ENCODE peak calls at places on chromosomes 11 and 22, in ten cellular contexts. One of them, this sample, is unnamed.
A peak's percentile ranks its signal among the peaks of the same experiment; 100 is the strongest.

GRCh38 chr11:95115597-95115996 is 26.0 kb downstream of the ENDOD1 start:
- DNase-seq in OCI-LY7: no peak
- DNase-seq in cardiac fibroblast: no peak
- DNase-seq in kidney: no peak
- DNase-seq in left ventricle myocardium inferior: no peak
- DNase-seq in cardiac muscle cell: no peak
- DNase-seq in pancreas: no peak
- DNase-seq in AG09309: no peak
- DNase-seq in AG04449: no peak
- DNase-seq in colonic mucosa: no peak
- DNase-seq in this sample: no peak

GRCh38 chr22:33022231-33022630 is 36.0 kb downstream of the SYN3 start:
- DNase-seq in AG04449: no peak
- DNase-seq in OCI-LY7: peak; percentile 74
- DNase-seq in colonic mucosa: no peak
- DNase-seq in cardiac muscle cell: no peak
- DNase-seq in AG09309: no peak
- DNase-seq in cardiac fibroblast: no peak
- DNase-seq in pancreas: no peak
- DNase-seq in left ventricle myocardium inferior: no peak
- DNase-seq in kidney: no peak
- DNase-seq in this sample: no peak

GRCh38 chr11:74459584-74459983 is 7.8 kb downstream of the KCNE3 start:
- DNase-seq in AG09309: no peak
- DNase-seq in OCI-LY7: no peak
- DNase-seq in colonic mucosa: no peak
- DNase-seq in AG04449: no peak
- DNase-seq in kidney: no peak
- DNase-seq in pancreas: no peak
- DNase-seq in cardiac muscle cell: peak; percentile 34
- DNase-seq in left ventricle myocardium inferior: no peak
- DNase-seq in cardiac fibroblast: no peak
- DNase-seq in this sample: no peak

GRCh38 chr11:113873241-113873626 is 2.1 kb downstream of the USP28 start:
- DNase-seq in cardiac fibroblast: peak; percentile 19
- DNase-seq in AG04449: no peak
- DNase-seq in left ventricle myocardium inferior: peak; percentile 42
- DNase-seq in kidney: no peak
- DNase-seq in cardiac muscle cell: peak; percentile 13
- DNase-seq in pancreas: no peak
- DNase-seq in AG09309: no peak
- DNase-seq in OCI-LY7: no peak
- DNase-seq in colonic mucosa: no peak
- DNase-seq in this sample: no peak

GRCh38 chr11:63909621-63910506 is 7.1 kb downstream of the RCOR2 start:
- DNase-seq in cardiac muscle cell: no peak
- DNase-seq in pancreas: no peak
- DNase-seq in AG04449: no peak
- DNase-seq in kidney: no peak
- DNase-seq in colonic mucosa: no peak
- DNase-seq in cardiac fibroblast: no peak
- DNase-seq in AG09309: no peak
- DNase-seq in OCI-LY7: no peak
- DNase-seq in left ventricle myocardium inferior: no peak
- DNase-seq in this sample: no peak

GRCh38 chr11:36273110-36273509 is 16.1 kb downstream of the COMMD9 start:
- DNase-seq in left ventricle myocardium inferior: no peak
- DNase-seq in kidney: no peak
- DNase-seq in pancreas: no peak
- DNase-seq in AG09309: no peak
- DNase-seq in colonic mucosa: peak; percentile 3
- DNase-seq in AG04449: no peak
- DNase-seq in cardiac fibroblast: no peak
- DNase-seq in OCI-LY7: no peak
- DNase-seq in cardiac muscle cell: no peak
- DNase-seq in this sample: no peak

GRCh38 chr11:94968334-94968958 is 4.9 kb downstream of the CWC15 start:
- DNase-seq in cardiac muscle cell: peak; percentile 62
- DNase-seq in cardiac fibroblast: peak; percentile 70
- DNase-seq in pancreas: no peak
- DNase-seq in AG04449: no peak
- DNase-seq in AG09309: no peak
- DNase-seq in left ventricle myocardium inferior: no peak
- DNase-seq in OCI-LY7: peak; percentile 20
- DNase-seq in colonic mucosa: no peak
- DNase-seq in kidney: no peak
- DNase-seq in this sample: peak; percentile 19

GRCh38 chr11:65103476-65103875 is 7.5 kb downstream of the VPS51 start:
- DNase-seq in AG04449: no peak
- DNase-seq in cardiac muscle cell: no peak
- DNase-seq in colonic mucosa: no peak
- DNase-seq in kidney: no peak
- DNase-seq in left ventricle myocardium inferior: no peak
- DNase-seq in pancreas: no peak
- DNase-seq in cardiac fibroblast: no peak
- DNase-seq in AG09309: no peak
- DNase-seq in OCI-LY7: no peak
- DNase-seq in this sample: no peak

GRCh38 chr11:109309153-109309552 is 112.8 kb upstream of the C11orf87 start:
- DNase-seq in AG04449: no peak
- DNase-seq in cardiac muscle cell: peak; percentile 82
- DNase-seq in colonic mucosa: no peak
- DNase-seq in pancreas: no peak
- DNase-seq in AG09309: no peak
- DNase-seq in OCI-LY7: no peak
- DNase-seq in left ventricle myocardium inferior: no peak
- DNase-seq in cardiac fibroblast: peak; percentile 59
- DNase-seq in kidney: no peak
- DNase-seq in this sample: peak; percentile 55

GRCh38 chr11:17382046-17382728 is 6.3 kb downstream of the KCNJ11 start:
- DNase-seq in AG04449: no peak
- DNase-seq in cardiac fibroblast: no peak
- DNase-seq in OCI-LY7: no peak
- DNase-seq in pancreas: no peak
- DNase-seq in cardiac muscle cell: no peak
- DNase-seq in left ventricle myocardium inferior: no peak
- DNase-seq in kidney: no peak
- DNase-seq in AG09309: no peak
- DNase-seq in colonic mucosa: no peak
- DNase-seq in this sample: no peak

GRCh38 chr11:134120143-134120850 is 51.4 kb downstream of the JAM3 start:
- DNase-seq in AG04449: peak; percentile 64
- DNase-seq in pancreas: no peak
- DNase-seq in AG09309: peak; percentile 86
- DNase-seq in colonic mucosa: peak; percentile 23
- DNase-seq in kidney: peak; percentile 78
- DNase-seq in cardiac muscle cell: peak; percentile 94
- DNase-seq in left ventricle myocardium inferior: peak; percentile 53
- DNase-seq in OCI-LY7: no peak
- DNase-seq in cardiac fibroblast: peak; percentile 94
- DNase-seq in this sample: peak; percentile 91

GRCh38 chr11:119676461-119677020 is 52.5 kb downstream of the NECTIN1 start:
- DNase-seq in OCI-LY7: no peak
- DNase-seq in kidney: no peak
- DNase-seq in AG04449: no peak
- DNase-seq in left ventricle myocardium inferior: no peak
- DNase-seq in cardiac fibroblast: peak; percentile 21
- DNase-seq in pancreas: no peak
- DNase-seq in cardiac muscle cell: peak; percentile 19
- DNase-seq in colonic mucosa: no peak
- DNase-seq in AG09309: no peak
- DNase-seq in this sample: no peak

GRCh38 chr22:29309332-29310064 is 3.0 kb downstream of the GAS2L1 start:
- DNase-seq in colonic mucosa: peak; percentile 62
- DNase-seq in AG04449: no peak
- DNase-seq in cardiac fibroblast: no peak
- DNase-seq in kidney: peak; percentile 83
- DNase-seq in cardiac muscle cell: no peak
- DNase-seq in pancreas: peak; percentile 66
- DNase-seq in OCI-LY7: no peak
- DNase-seq in AG09309: no peak
- DNase-seq in left ventricle myocardium inferior: peak; percentile 74
- DNase-seq in this sample: no peak

GRCh38 chr22:47125603-47126002 is 363.2 kb downstream of the TBC1D22A start:
- DNase-seq in AG09309: no peak
- DNase-seq in cardiac muscle cell: peak; percentile 15
- DNase-seq in cardiac fibroblast: peak; percentile 13
- DNase-seq in OCI-LY7: peak; percentile 34
- DNase-seq in AG04449: no peak
- DNase-seq in kidney: no peak
- DNase-seq in colonic mucosa: no peak
- DNase-seq in left ventricle myocardium inferior: no peak
- DNase-seq in pancreas: no peak
- DNase-seq in this sample: no peak

GRCh38 chr11:134229131-134229790 is 4.8 kb downstream of the VPS26B start:
- DNase-seq in AG09309: no peak
- DNase-seq in colonic mucosa: no peak
- DNase-seq in left ventricle myocardium inferior: no peak
- DNase-seq in cardiac fibroblast: no peak
- DNase-seq in AG04449: no peak
- DNase-seq in cardiac muscle cell: no peak
- DNase-seq in pancreas: no peak
- DNase-seq in OCI-LY7: no peak
- DNase-seq in kidney: no peak
- DNase-seq in this sample: no peak

DNA sequence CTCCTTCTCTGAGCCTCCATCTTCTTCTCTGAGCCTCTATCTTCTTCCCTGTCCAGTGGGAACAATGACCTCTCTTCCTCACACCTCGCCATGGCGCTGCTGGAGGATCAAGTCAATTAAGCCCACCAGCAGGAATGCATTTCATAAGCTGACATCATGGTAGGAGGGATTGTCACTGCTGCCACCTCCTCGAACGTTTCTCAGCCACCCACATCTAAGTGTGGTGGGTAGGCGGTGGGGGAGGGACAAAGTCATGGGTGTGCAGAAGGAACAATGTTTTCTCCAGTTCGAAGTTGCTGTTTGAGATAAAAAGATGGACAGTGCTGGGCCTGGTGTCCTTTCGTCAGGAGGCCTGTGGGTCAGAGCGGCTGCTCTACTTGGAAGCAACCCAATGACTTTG is 44.0 kb downstream of the DHCR7 start:
- DNase-seq in colonic mucosa: no peak
- DNase-seq in AG04449: no peak
- DNase-seq in left ventricle myocardium inferior: no peak
- DNase-seq in cardiac muscle cell: no peak
- DNase-seq in AG09309: no peak
- DNase-seq in kidney: no peak
- DNase-seq in cardiac fibroblast: no peak
- DNase-seq in pancreas: no peak
- DNase-seq in OCI-LY7: no peak
- DNase-seq in this sample: no peak
- TF ChIP-seq CTCF in colonic mucosa: no peak
- TF ChIP-seq CTCF in AG04449: no peak
- TF ChIP-seq CTCF in left ventricle myocardium inferior: no peak
- TF ChIP-seq CTCF in cardiac muscle cell: no peak
- TF ChIP-seq CTCF in AG09309: no peak
- TF ChIP-seq CTCF in kidney: no peak
- TF ChIP-seq CTCF in cardiac fibroblast: no peak
- TF ChIP-seq CTCF in pancreas: no peak
- TF ChIP-seq CTCF in OCI-LY7: no peak
- TF ChIP-seq CTCF in this sample: no peak

DNA sequence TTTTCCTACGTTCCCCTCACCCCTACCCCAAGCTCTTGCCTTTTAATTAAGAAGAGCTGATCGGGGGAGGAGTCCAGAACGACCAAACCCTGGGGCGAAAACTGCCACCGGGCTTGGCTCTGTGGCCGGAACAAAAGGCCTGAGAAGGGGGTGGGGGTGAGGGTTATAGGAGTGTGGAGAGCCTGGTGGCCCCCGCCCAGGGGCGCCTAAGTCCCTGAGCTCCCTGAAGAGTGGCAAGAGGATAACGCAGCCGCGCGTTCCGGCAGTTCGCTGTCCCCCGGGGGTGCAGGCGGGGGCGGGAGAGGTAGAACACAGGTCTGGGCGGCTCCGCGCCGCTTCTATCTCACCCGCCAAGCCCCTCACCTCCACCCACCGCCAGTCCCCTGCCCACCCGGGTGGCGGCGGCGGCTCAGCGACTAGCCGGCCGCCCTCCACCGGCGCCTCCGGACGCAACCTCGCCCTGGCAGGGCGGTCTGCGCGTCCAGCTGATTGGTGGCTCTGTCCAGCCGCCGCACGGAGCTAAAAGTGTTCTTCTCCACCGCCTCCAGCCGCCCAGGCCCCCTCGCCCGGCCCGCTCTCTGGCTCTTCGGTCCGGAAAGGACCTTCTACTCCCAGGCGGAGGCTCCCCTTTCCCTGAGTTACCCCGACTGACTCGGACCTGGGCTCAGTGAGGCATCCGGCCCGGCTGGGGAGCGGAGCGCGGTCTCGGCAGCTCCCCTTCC is 18.8 kb upstream of the BDNF start:
- DNase-seq in pancreas: no peak
- DNase-seq in cardiac muscle cell: peak; percentile 63
- DNase-seq in AG09309: no peak
- DNase-seq in cardiac fibroblast: peak; percentile 55
- DNase-seq in AG04449: no peak
- DNase-seq in colonic mucosa: peak; percentile 17
- DNase-seq in left ventricle myocardium inferior: peak; percentile 22
- DNase-seq in OCI-LY7: no peak
- DNase-seq in kidney: peak; percentile 63
- DNase-seq in this sample: no peak
- H3K4me3 ChIP-seq in pancreas: peak overlapping the region; percentile 35
- H3K4me3 ChIP-seq in cardiac muscle cell: peak overlapping the region; percentile 37
- H3K4me3 ChIP-seq in AG09309: peak overlapping the region; percentile 83
- H3K4me3 ChIP-seq in cardiac fibroblast: peak overlapping the region; percentile 65
- H3K4me3 ChIP-seq in AG04449: peak overlapping the region; percentile 90
- H3K4me3 ChIP-seq in colonic mucosa: peak overlapping the region; percentile 19
- H3K4me3 ChIP-seq in left ventricle myocardium inferior: peak overlapping the region; percentile 70
- H3K4me3 ChIP-seq in OCI-LY7: no peak overlapping the region
- H3K4me3 ChIP-seq in kidney: peak overlapping the region; percentile 53
- H3K4me3 ChIP-seq in this sample: peak overlapping the region; percentile 72

DNA sequence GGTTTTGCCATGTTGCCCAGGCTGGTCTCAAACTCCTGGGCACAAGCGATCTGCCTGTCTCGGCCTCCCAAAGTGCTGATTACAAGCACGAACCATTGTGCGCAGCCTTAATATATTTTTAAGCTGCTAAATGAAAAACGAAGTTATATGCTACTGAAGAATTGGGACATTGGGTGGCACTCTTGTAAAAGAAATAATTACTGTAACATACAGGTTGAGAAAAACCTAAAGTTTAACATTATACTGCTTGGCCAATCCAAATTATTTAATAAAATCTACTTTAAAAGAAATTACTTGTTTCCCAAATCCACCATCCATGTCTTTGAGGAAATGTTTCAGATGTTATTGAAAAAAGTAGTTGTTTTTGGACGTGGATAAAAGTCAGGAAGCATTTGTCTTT is 37.9 kb upstream of the ARHGAP32 start:
- DNase-seq in left ventricle myocardium inferior: no peak
- DNase-seq in AG04449: no peak
- DNase-seq in AG09309: no peak
- DNase-seq in colonic mucosa: no peak
- DNase-seq in OCI-LY7: no peak
- DNase-seq in cardiac fibroblast: peak; percentile 41
- DNase-seq in pancreas: no peak
- DNase-seq in kidney: no peak
- DNase-seq in cardiac muscle cell: peak; percentile 50
- DNase-seq in this sample: no peak
- TF ChIP-seq CTCF in left ventricle myocardium inferior: peak; percentile 23
- TF ChIP-seq CTCF in AG04449: no peak
- TF ChIP-seq CTCF in AG09309: no peak
- TF ChIP-seq CTCF in colonic mucosa: no peak
- TF ChIP-seq CTCF in OCI-LY7: no peak
- TF ChIP-seq CTCF in cardiac fibroblast: no peak
- TF ChIP-seq CTCF in pancreas: no peak
- TF ChIP-seq CTCF in kidney: peak; percentile 21
- TF ChIP-seq CTCF in cardiac muscle cell: no peak
- TF ChIP-seq CTCF in this sample: no peak

GRCh38 chr11:105033781-105034180 is 1.2 kb downstream of the CASP1 start:
- DNase-seq in AG04449: no peak
- DNase-seq in cardiac fibroblast: no peak
- DNase-seq in AG09309: no peak
- DNase-seq in OCI-LY7: no peak
- DNase-seq in left ventricle myocardium inferior: no peak
- DNase-seq in kidney: no peak
- DNase-seq in pancreas: no peak
- DNase-seq in colonic mucosa: no peak
- DNase-seq in cardiac muscle cell: no peak
- DNase-seq in this sample: no peak
- H3K4me3 ChIP-seq in AG04449: no peak overlapping the region
- H3K4me3 ChIP-seq in cardiac fibroblast: no peak overlapping the region
- H3K4me3 ChIP-seq in AG09309: no peak overlapping the region
- H3K4me3 ChIP-seq in OCI-LY7: no peak overlapping the region
- H3K4me3 ChIP-seq in left ventricle myocardium inferior: peak overlapping the region; percentile 64
- H3K4me3 ChIP-seq in kidney: peak overlapping the region; percentile 57
- H3K4me3 ChIP-seq in pancreas: no peak overlapping the region
- H3K4me3 ChIP-seq in colonic mucosa: peak overlapping the region; percentile 35
- H3K4me3 ChIP-seq in cardiac muscle cell: no peak overlapping the region
- H3K4me3 ChIP-seq in this sample: no peak overlapping the region

This sample was measured in astrocyte of the cerebellum.